ENCODE peak calls at places on chromosomes 7 and 10, in eight cellular contexts. Y, L, N, P, B, Q, K and A are unnamed samples.

GRCh38 chr10:5595591-5596590 is 70.5 kb downstream of the ASB13 start:
- DNase-seq in Y (peak), L (peak), N (peak), P (no peak), B (no peak), Q (peak), K (peak), A (no peak)

GRCh38 chr10:5619366-5620211 is 46.8 kb downstream of the ASB13 start:
- DNase-seq in Y (no peak), L (peak), N (no peak), P (no peak), B (no peak), Q (no peak), K (no peak), A (no peak)

GRCh38 chr10:100518761-100519241 is 860 bp downstream of the SEC31B start:
- DNase-seq in Y (peak), L (peak), N (peak), P (peak), B (peak), Q (peak), K (peak), A (peak)

GRCh38 chr10:104300736-104301292 is 31.8 kb downstream of the GSTO2 start:
- DNase-seq in Y (peak), L (peak), N (no peak), P (no peak), B (peak), Q (peak), K (peak), A (peak)

GRCh38 chr7:27204851-27205322 is 5.0 kb upstream of the HOXA13 start:
- DNase-seq in Y (peak), L (peak), N (no peak), P (no peak), B (no peak), Q (no peak), K (no peak), A (no peak)

GRCh38 chr7:96973986-96974385 is 31.4 kb upstream of the DLX6 start:
- DNase-seq in Y (no peak), L (peak), N (no peak), P (no peak), B (no peak), Q (peak), K (peak), A (no peak)

GRCh38 chr10:100998183-100998990 is 1.2 kb upstream of the LZTS2 start:
- DNase-seq in Y (peak), L (peak), N (no peak), P (peak), B (peak), Q (peak), K (peak), A (peak)

GRCh38 chr7:2978403-2978802 is 65.3 kb downstream of the CARD11 start:
- DNase-seq in Y (peak), L (no peak), N (no peak), P (no peak), B (peak), Q (no peak), K (peak), A (peak)

GRCh38 chr10:132700168-132701098 is 85.5 kb downstream of the NKX6-2 start:
- DNase-seq in Y (no peak), L (peak), N (no peak), P (no peak), B (no peak), Q (peak), K (no peak), A (no peak)

GRCh38 chr7:41702635-41703371 is at the start of gene INHBA:
- DNase-seq in Y (peak), L (peak), N (no peak), P (no peak), B (peak), Q (peak), K (peak), A (no peak)

GRCh38 chr7:144786522-144786921 is 49.3 kb downstream of the TPK1 start:
- DNase-seq in Y (no peak), L (no peak), N (peak), P (no peak), B (no peak), Q (no peak), K (no peak), A (peak)

GRCh38 chr7:16754869-16755317 is 1.3 kb downstream of the TSPAN13 start:
- DNase-seq in Y (peak), L (no peak), N (no peak), P (no peak), B (peak), Q (no peak), K (peak), A (no peak)

GRCh38 chr7:114689391-114689790 is 232.5 kb upstream of the MDFIC start:
- DNase-seq in Y (no peak), L (no peak), N (no peak), P (no peak), B (no peak), Q (no peak), K (no peak), A (no peak)

GRCh38 chr7:128060018-128060417 is 28.8 kb upstream of the LRRC4 start:
- DNase-seq in Y (no peak), L (no peak), N (no peak), P (no peak), B (no peak), Q (no peak), K (no peak), A (no peak)

GRCh38 chr10:30256084-30256483 is 93.0 kb downstream of the MTPAP start:
- DNase-seq in Y (no peak), L (no peak), N (no peak), P (no peak), B (no peak), Q (no peak), K (no peak), A (no peak)

GRCh38 chr7:97635622-97636021 is 96.3 kb upstream of the TAC1 start:
- DNase-seq in Y (no peak), L (no peak), N (no peak), P (no peak), B (no peak), Q (no peak), K (no peak), A (peak)

GRCh38 chr10:51250278-51250914 is 176.1 kb downstream of the PRKG1 start:
- DNase-seq in Y (no peak), L (no peak), N (no peak), P (no peak), B (no peak), Q (no peak), K (no peak), A (no peak)

GRCh38 chr7:128459394-128459878 is 3.8 kb downstream of the HILPDA start:
- DNase-seq in Y (peak), L (peak), N (peak), P (peak), B (peak), Q (peak), K (peak), A (peak)

GRCh38 chr7:157946398-157947060 is 609.7 kb downstream of the DNAJB6 start:
- DNase-seq in Y (no peak), L (no peak), N (no peak), P (no peak), B (no peak), Q (no peak), K (no peak), A (no peak)

GRCh38 chr7:102888561-102889233 is 24.1 kb upstream of the LRRC17 start:
- DNase-seq in Y (peak), L (no peak), N (no peak), P (no peak), B (no peak), Q (no peak), K (no peak), A (no peak)

GRCh38 chr7:141444956-141445355 is 106.3 kb upstream of the AGK start:
- DNase-seq in Y (no peak), L (no peak), N (no peak), P (no peak), B (no peak), Q (no peak), K (no peak), A (no peak)

GRCh38 chr7:141477866-141478265 is 73.3 kb upstream of the AGK start:
- DNase-seq in Y (peak), L (no peak), N (no peak), P (no peak), B (no peak), Q (no peak), K (no peak), A (no peak)

GRCh38 chr10:7411671-7412481 is 1.0 kb upstream of the SFMBT2 start:
- DNase-seq in Y (no peak), L (no peak), N (no peak), P (no peak), B (peak), Q (no peak), K (no peak), A (no peak)

GRCh38 chr7:127546313-127546712 is 39.1 kb downstream of the GCC1 start:
- DNase-seq in Y (no peak), L (no peak), N (no peak), P (no peak), B (no peak), Q (no peak), K (no peak), A (no peak)

GRCh38 chr10:9579110-9579705 is 1438.5 kb upstream of the CELF2 start:
- DNase-seq in Y (no peak), L (no peak), N (no peak), P (no peak), B (peak), Q (peak), K (no peak), A (no peak)

GRCh38 chr7:15326044-15326644 is 235.7 kb downstream of the AGMO start:
- DNase-seq in Y (peak), L (peak), N (peak), P (no peak), B (peak), Q (peak), K (no peak), A (peak)

GRCh38 chr7:15332962-15333361 is 228.9 kb downstream of the AGMO start:
- DNase-seq in Y (no peak), L (no peak), N (no peak), P (no peak), B (no peak), Q (no peak), K (no peak), A (no peak)

GRCh38 chr7:15334524-15335269 is 227.1 kb downstream of the AGMO start:
- DNase-seq in Y (no peak), L (no peak), N (no peak), P (no peak), B (no peak), Q (no peak), K (no peak), A (no peak)

DNA sequence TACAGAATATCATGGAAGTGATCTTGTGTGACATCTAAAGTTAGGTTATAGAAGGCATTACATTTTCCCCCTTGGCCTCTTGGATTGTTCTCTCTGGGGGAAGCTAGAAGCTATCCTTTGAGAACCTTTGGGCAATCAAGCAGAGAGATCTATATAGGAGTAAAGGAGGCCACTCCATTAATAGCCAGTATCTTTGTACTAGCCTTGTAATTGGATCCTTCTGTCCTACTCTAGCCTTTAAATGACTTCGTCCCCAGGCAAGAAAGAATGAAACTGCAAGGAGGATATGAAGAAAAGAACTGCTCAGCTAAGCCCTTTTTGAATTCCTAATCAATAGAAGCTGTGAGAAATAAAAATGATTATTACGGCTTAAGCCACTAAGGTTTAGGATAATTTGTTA is 230.9 kb downstream of the AGMO start:
- DNase-seq in Y (no peak), L (no peak), N (no peak), P (no peak), B (no peak), Q (no peak), K (no peak), A (no peak)
- TF ChIP-seq CTCF in Y (no peak), L (no peak), N (no peak), P (no peak), B (no peak), Q (no peak), K (no peak), A (no peak)

DNA sequence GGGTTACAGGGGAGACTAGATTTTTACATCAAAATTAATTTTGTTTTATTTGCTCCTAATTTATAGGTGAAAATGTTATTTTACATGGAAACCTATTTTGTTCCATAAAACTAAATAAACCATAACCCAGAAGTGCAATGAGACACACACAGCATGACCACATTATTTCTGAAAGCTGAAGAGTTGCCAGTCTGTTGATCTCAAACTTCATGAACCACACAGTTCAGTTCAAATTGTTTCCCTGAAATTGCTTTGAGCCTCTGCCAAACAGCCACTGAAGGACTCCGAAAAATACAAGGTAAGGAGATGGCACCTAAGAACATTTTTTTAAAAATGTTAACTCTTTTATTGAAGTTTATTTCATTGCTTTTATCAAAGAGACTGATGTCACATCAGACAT is 25.0 kb upstream of the ITGB8 start:
- DNase-seq in Y (no peak), L (no peak), N (no peak), P (no peak), B (no peak), Q (no peak), K (no peak), A (no peak)
- H2AFZ ChIP-seq in Y (no peak), L (no peak), N (no peak), P (no peak), B (no peak), Q (no peak), K (no peak), A (no peak)

GRCh38 chr7:18013936-18014335 is 13.7 kb downstream of the PRPS1L1 start:
- DNase-seq in Y (peak), L (peak), N (no peak), P (no peak), B (no peak), Q (peak), K (no peak), A (no peak)

GRCh38 chr7:18016547-18017444 is 10.8 kb downstream of the PRPS1L1 start:
- DNase-seq in Y (no peak), L (no peak), N (no peak), P (no peak), B (no peak), Q (no peak), K (no peak), A (no peak)

GRCh38 chr7:18019562-18019961 is 8.1 kb downstream of the PRPS1L1 start:
- DNase-seq in Y (peak), L (no peak), N (peak), P (no peak), B (peak), Q (peak), K (peak), A (no peak)

GRCh38 chr7:18020138-18020715 is 7.4 kb downstream of the PRPS1L1 start:
- DNase-seq in Y (no peak), L (peak), N (no peak), P (no peak), B (no peak), Q (no peak), K (no peak), A (no peak)

DNA sequence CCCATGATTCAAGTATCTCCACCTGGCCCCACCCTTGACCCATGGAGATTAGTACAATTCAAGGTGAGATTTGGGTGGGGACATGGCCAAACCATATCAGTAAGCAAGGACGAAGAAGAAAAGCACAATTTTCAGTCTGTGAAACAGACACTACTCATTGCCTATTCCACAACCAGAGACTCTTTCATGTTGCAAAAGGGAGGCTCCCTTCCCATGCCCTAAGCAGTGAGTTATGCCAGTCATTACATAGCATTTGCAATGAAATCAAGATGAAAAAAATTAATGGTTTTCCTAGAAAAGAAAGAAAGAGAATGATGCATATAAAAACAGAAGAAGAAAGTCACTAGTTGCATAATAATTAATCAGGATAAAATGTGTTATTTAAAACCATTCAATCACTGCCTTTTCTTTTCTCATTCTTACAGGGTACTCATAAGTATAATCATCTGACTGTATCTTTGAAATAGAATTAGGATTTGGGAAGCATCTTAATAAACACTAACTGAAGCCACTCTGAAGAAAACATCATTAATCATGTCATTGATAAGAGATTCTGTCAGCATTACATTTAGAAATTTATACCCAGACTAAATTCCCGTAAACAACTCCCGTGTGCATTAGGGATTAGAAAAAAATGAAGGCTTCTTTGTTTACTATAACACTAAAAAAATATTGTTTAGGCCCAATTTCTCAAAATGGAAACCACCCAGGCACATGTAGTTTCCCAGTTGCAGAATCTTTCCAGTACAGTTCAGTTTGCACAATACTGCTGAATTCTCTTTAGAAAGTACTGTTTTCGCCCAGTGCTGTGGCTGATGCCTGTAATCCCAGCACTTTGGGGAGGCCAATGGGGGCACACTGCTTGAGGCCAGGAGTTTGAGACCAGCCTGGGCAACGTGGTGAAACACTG is 9.1 kb downstream of the PRPS1L1 start:
- DNase-seq in Y (no peak), L (no peak), N (no peak), P (no peak), B (no peak), Q (no peak), K (no peak), A (no peak)
- H3K27ac ChIP-seq in Y (peak), L (no peak), N (no peak), P (no peak), B (peak), Q (peak), K (no peak), A (no peak)

GRCh38 chr10:3350205-3350604 is 177.6 kb upstream of the PITRM1 start:
- DNase-seq in Y (no peak), L (peak), N (no peak), P (no peak), B (no peak), Q (no peak), K (no peak), A (no peak)
- TF ChIP-seq CTCF in Y (no peak), L (no peak), N (no peak), P (no peak), B (no peak), Q (no peak), K (no peak), A (no peak)

DNA sequence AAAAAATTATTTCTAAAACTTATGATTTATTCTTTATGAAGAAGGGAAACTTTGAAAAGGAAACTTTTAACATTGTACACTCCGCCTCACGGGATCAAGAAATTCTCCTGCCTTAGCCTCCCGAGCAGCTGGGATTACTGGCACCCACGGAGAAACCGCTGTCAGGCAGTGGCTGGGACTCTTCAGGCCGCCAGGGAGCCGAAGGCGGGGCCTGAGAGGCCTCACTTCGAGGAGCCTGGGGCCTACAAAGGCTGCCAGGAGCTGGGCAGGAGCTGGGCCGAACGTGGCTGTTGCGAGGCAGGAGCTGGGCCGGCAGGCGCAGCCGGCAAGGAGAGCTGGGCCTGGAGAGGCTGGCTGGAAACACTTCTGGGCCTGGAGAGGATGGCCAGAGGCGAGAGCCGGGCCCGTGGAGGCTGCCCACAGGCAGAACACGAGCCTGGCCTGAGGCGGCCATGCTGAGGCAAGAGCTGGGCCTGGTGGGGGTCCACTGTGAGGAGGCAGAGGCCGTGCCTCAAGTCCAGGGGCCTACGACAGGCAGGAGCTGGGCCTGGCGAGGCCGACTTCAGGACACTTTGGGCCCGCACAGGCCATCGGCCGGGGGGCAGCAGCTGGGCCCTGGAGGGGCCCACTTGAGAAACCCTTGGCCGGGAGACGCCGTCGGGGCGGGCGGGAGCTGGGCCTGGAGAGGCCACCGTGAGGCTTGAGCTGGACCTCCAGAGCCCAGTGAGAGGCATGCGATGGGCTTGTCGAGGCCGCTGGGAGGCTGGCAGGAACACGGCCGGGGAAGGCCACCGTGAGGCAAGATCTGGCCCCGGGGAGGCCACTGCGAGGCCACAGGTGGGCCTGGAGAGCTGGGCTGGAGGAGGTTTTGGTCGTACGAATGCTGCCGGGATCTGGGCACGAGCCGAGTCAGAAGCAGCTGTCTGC is 23.7 kb downstream of the MDH2 start:
- DNase-seq in Y (no peak), L (peak), N (no peak), P (no peak), B (peak), Q (peak), K (no peak), A (no peak)
- H2AFZ ChIP-seq in Y (no peak), L (no peak), N (no peak), P (no peak), B (no peak), Q (peak), K (no peak), A (no peak)

GRCh38 chr10:124328514-124329220 is 90.1 kb downstream of the OAT start:
- DNase-seq in Y (peak), L (peak), N (no peak), P (no peak), B (no peak), Q (no peak), K (no peak), A (no peak)

GRCh38 chr10:124329368-124329767 is 89.4 kb downstream of the OAT start:
- DNase-seq in Y (no peak), L (peak), N (no peak), P (no peak), B (no peak), Q (no peak), K (no peak), A (no peak)

GRCh38 chr10:124329941-124330340 is 88.8 kb downstream of the OAT start:
- DNase-seq in Y (no peak), L (no peak), N (no peak), P (no peak), B (no peak), Q (no peak), K (no peak), A (no peak)

GRCh38 chr10:124336186-124336585 is 82.5 kb downstream of the OAT start:
- DNase-seq in Y (no peak), L (no peak), N (no peak), P (no peak), B (no peak), Q (no peak), K (no peak), A (no peak)

DNA sequence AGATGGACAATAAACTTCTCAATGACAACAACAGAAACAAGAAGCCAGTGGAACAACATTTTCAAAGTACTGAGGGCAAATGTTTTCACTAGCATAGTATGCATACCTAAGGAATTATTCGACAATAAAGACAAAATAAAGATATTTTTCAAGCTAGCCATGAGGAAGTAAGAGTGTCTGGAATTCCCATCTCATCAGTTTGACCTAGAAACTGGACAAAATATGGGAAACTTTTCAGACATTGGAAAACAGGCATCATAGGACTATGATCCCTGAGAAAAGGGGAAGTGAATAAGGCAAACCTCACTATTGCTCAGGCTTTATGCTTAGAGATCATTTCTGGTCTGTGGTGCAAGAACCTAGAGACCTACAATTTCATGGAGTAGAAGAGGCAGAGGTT is 86.3 kb downstream of the OAT start:
- DNase-seq in Y (no peak), L (no peak), N (no peak), P (no peak), B (no peak), Q (no peak), K (no peak), A (no peak)
- H3K27ac ChIP-seq in Y (no peak), L (peak), N (no peak), P (no peak), B (no peak), Q (no peak), K (no peak), A (no peak)

GRCh38 chr7:44218418-44219201 is 17.8 kb downstream of the YKT6 start:
- DNase-seq in Y (no peak), L (peak), N (no peak), P (peak), B (no peak), Q (no peak), K (no peak), A (no peak)
- TF ChIP-seq CTCF in Y (no peak), L (no peak), N (no peak), P (peak), B (no peak), Q (peak), K (no peak), A (no peak)